ENCODE peak calls at places on chromosomes 13 and 19, in five cellular contexts. S, Q, N, T and L are unnamed samples.

GRCh38 chr13:39455534-39456175 is 147.3 kb downstream of the LHFPL6 start:
- ATAC-seq in S (no peak), Q (no peak), N (no peak), T (no peak), L (no peak)

GRCh38 chr19:5897189-5897969 is 6.2 kb downstream of the NDUFA11 start:
- ATAC-seq in S (no peak), Q (no peak), N (no peak), T (no peak), L (no peak)

GRCh38 chr19:2050349-2050990 is 574 bp downstream of the MKNK2 start:
- ATAC-seq in S (no peak), Q (peak), N (no peak), T (no peak), L (peak)

GRCh38 chr13:102872531-102872930 is 26.7 kb downstream of the ERCC5 start:
- ATAC-seq in S (no peak), Q (no peak), N (no peak), T (no peak), L (no peak)

GRCh38 chr19:15107056-15108010 is at the start of gene SYDE1:
- ATAC-seq in S (no peak), Q (peak), N (peak), T (peak), L (peak)

GRCh38 chr13:28566283-28566682 is 71.4 kb upstream of the FLT1 start:
- ATAC-seq in S (no peak), Q (no peak), N (no peak), T (no peak), L (no peak)

GRCh38 chr13:48829536-48829935 is 146.2 kb upstream of the FNDC3A start:
- ATAC-seq in S (peak), Q (no peak), N (no peak), T (no peak), L (no peak)

GRCh38 chr19:38266981-38267597 is 2.7 kb downstream of the SPINT2 start:
- ATAC-seq in S (no peak), Q (no peak), N (no peak), T (no peak), L (no peak)

GRCh38 chr13:92362717-92363116 is 863.9 kb upstream of the GPC6 start:
- ATAC-seq in S (no peak), Q (no peak), N (no peak), T (no peak), L (no peak)

GRCh38 chr13:66994498-66995365 is 235.4 kb downstream of the PCDH9 start:
- ATAC-seq in S (no peak), Q (no peak), N (peak), T (no peak), L (peak)

GRCh38 chr19:40376286-40376862 is 13.6 kb downstream of the HIPK4 start:
- ATAC-seq in S (no peak), Q (no peak), N (no peak), T (no peak), L (no peak)

GRCh38 chr13:40053401-40053800 is 397.9 kb downstream of the COG6 start:
- ATAC-seq in S (no peak), Q (no peak), N (no peak), T (no peak), L (no peak)

GRCh38 chr19:10568444-10568825 is 344 bp downstream of the CDKN2D start:
- ATAC-seq in S (peak), Q (no peak), N (peak), T (peak), L (no peak)

GRCh38 chr19:39179754-39180153 is 17.0 kb upstream of the NCCRP1 start:
- ATAC-seq in S (no peak), Q (no peak), N (peak), T (no peak), L (no peak)

GRCh38 chr13:80161896-80162295 is 179.0 kb downstream of the SPRY2 start:
- ATAC-seq in S (no peak), Q (no peak), N (no peak), T (no peak), L (no peak)

GRCh38 chr19:39623946-39624345 is 21.6 kb downstream of the LGALS13 start:
- ATAC-seq in S (no peak), Q (no peak), N (no peak), T (no peak), L (no peak)

GRCh38 chr13:113084094-113084942 is 21.3 kb upstream of the F7 start:
- ATAC-seq in S (no peak), Q (no peak), N (no peak), T (no peak), L (no peak)

GRCh38 chr19:57152921-57153320 is 7.9 kb upstream of the ZIM3 start:
- ATAC-seq in S (no peak), Q (no peak), N (no peak), T (no peak), L (no peak)

GRCh38 chr19:13962738-13963602 is 10.7 kb downstream of the DCAF15 start:
- ATAC-seq in S (no peak), Q (peak), N (no peak), T (no peak), L (peak)

GRCh38 chr13:21949818-21950429 is 279.1 kb downstream of the FGF9 start:
- ATAC-seq in S (no peak), Q (no peak), N (no peak), T (no peak), L (no peak)

GRCh38 chr19:34310494-34310981 is 54.5 kb upstream of the GPI start:
- ATAC-seq in S (no peak), Q (no peak), N (peak), T (no peak), L (no peak)

GRCh38 chr13:100526299-100527030 is 62.1 kb downstream of the GGACT start:
- ATAC-seq in S (no peak), Q (no peak), N (no peak), T (no peak), L (no peak)

GRCh38 chr13:34124912-34125311 is 307.0 kb downstream of the RFC3 start:
- ATAC-seq in S (no peak), Q (no peak), N (no peak), T (no peak), L (no peak)

GRCh38 chr19:14150770-14151661 is 14.6 kb upstream of the ASF1B start:
- ATAC-seq in S (no peak), Q (no peak), N (no peak), T (no peak), L (no peak)

GRCh38 chr19:34403784-34404108 is 453 bp upstream of the PDCD2L start:
- ATAC-seq in S (peak), Q (no peak), N (peak), T (no peak), L (no peak)

GRCh38 chr19:18723871-18724377 is 40.4 kb downstream of the CRTC1 start:
- ATAC-seq in S (no peak), Q (no peak), N (no peak), T (no peak), L (no peak)

GRCh38 chr19:2042485-2043268 is 8.4 kb downstream of the MKNK2 start:
- ATAC-seq in S (no peak), Q (no peak), N (no peak), T (no peak), L (no peak)

GRCh38 chr19:41734585-41734984 is 20.7 kb upstream of the CEACAM6 start:
- ATAC-seq in S (no peak), Q (no peak), N (no peak), T (no peak), L (no peak)

GRCh38 chr13:74230984-74231443 is 96.8 kb upstream of the KLF12 start:
- ATAC-seq in S (peak), Q (no peak), N (no peak), T (peak), L (no peak)

GRCh38 chr13:89402211-89402610 is 1731.0 kb downstream of the SLITRK5 start:
- ATAC-seq in S (no peak), Q (no peak), N (no peak), T (no peak), L (no peak)

GRCh38 chr19:33339750-33340029 is 33.8 kb upstream of the CEBPG start:
- ATAC-seq in S (no peak), Q (no peak), N (no peak), T (no peak), L (no peak)

GRCh38 chr13:84843368-84843767 is 955.9 kb downstream of the SLITRK6 start:
- ATAC-seq in S (no peak), Q (no peak), N (no peak), T (no peak), L (no peak)

GRCh38 chr19:46925548-46925950 is 64.8 kb downstream of the ARHGAP35 start:
- ATAC-seq in S (no peak), Q (peak), N (no peak), T (no peak), L (no peak)

GRCh38 chr19:1363599-1363998 is 20.1 kb upstream of the NDUFS7 start:
- ATAC-seq in S (peak), Q (no peak), N (no peak), T (peak), L (no peak)

GRCh38 chr13:20714563-20715339 is 11.3 kb downstream of the IL17D start:
- ATAC-seq in S (no peak), Q (peak), N (no peak), T (no peak), L (peak)

GRCh38 chr13:101945435-101945834 is 456.4 kb downstream of the FGF14 start:
- ATAC-seq in S (no peak), Q (no peak), N (no peak), T (no peak), L (no peak)

DNA sequence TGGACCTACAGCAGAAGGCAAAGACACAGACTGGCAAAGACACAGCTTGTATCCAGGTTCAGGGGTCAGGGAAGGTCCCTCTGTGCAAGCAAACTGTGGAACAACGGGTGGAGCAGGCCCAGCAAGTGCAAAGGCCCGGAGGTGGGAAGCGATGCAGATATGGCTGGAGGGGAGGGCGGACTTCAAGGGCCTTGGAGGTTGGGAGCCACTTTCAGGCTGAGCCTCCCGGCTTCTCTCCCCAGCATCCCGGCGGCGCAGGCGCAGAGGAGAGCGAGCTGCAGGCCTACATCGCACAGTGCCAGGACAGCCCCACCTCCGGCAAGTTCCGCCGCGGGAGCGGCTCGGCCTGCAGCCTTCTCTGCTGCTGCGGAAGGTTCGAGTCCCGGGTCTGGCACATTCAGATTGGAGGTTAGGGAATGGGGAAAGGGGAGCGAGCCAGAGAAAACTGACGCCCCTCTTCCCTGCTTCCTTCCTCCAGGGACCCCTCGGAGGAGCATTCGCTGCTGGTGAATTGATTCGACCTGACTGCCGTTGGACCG is 2.2 kb upstream of the PNPLA6 start:
- ATAC-seq in S (no peak), Q (peak), N (no peak), T (no peak), L (peak)
- H3K4me3 ChIP-seq in S (peak), Q (peak), N (peak), T (peak), L (peak)

GRCh38 chr19:45262570-45262969 is 11.5 kb downstream of the MARK4 start:
- ATAC-seq in S (no peak), Q (no peak), N (no peak), T (no peak), L (no peak)

GRCh38 chr19:45256836-45257235 is 5.8 kb downstream of the MARK4 start:
- ATAC-seq in S (no peak), Q (no peak), N (no peak), T (no peak), L (no peak)

GRCh38 chr19:45263013-45263412 is 11.9 kb downstream of the MARK4 start:
- ATAC-seq in S (no peak), Q (no peak), N (no peak), T (no peak), L (no peak)

GRCh38 chr19:45255611-45256157 is 4.6 kb downstream of the MARK4 start:
- ATAC-seq in S (no peak), Q (no peak), N (no peak), T (no peak), L (no peak)

DNA sequence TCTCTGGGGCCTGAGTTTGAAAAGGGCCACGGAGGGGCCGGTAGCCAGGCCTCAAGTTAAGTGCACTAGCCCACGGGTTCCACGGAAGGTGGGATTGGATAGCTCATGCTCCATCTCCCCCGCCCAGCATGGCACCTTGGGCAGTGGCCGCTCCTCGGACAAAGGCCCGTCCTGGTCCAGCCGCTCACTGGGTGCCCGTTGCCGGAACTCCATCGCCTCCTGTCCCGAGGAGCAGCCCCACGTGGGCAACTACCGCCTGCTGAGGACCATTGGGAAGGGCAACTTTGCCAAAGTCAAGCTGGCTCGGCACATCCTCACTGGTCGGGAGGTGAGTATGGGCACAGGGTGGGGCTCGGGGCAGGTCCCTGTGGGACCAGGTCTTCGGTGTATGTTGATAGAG is 7.8 kb downstream of the MARK4 start:
- ATAC-seq in S (no peak), Q (no peak), N (no peak), T (no peak), L (no peak)
- H3K4me3 ChIP-seq in S (no peak), Q (no peak), N (no peak), T (no peak), L (no peak)

GRCh38 chr13:32409561-32410440 is 18.1 kb downstream of the N4BP2L1 start:
- ATAC-seq in S (no peak), Q (peak), N (no peak), T (no peak), L (peak)
- H3K4me3 ChIP-seq in S (no peak), Q (no peak), N (no peak), T (no peak), L (no peak)

GRCh38 chr19:45403781-45404556 is 900 bp downstream of the PPP1R13L start:
- ATAC-seq in S (no peak), Q (no peak), N (peak), T (peak), L (no peak)

GRCh38 chr19:45401815-45402468 is 2.9 kb downstream of the PPP1R13L start:
- ATAC-seq in S (no peak), Q (no peak), N (no peak), T (no peak), L (no peak)

GRCh38 chr19:45403272-45403671 is 1.6 kb downstream of the PPP1R13L start:
- ATAC-seq in S (no peak), Q (no peak), N (no peak), T (no peak), L (no peak)

GRCh38 chr19:45404557-45405434 is at the start of gene PPP1R13L:
- ATAC-seq in S (peak), Q (peak), N (peak), T (peak), L (peak)

DNA sequence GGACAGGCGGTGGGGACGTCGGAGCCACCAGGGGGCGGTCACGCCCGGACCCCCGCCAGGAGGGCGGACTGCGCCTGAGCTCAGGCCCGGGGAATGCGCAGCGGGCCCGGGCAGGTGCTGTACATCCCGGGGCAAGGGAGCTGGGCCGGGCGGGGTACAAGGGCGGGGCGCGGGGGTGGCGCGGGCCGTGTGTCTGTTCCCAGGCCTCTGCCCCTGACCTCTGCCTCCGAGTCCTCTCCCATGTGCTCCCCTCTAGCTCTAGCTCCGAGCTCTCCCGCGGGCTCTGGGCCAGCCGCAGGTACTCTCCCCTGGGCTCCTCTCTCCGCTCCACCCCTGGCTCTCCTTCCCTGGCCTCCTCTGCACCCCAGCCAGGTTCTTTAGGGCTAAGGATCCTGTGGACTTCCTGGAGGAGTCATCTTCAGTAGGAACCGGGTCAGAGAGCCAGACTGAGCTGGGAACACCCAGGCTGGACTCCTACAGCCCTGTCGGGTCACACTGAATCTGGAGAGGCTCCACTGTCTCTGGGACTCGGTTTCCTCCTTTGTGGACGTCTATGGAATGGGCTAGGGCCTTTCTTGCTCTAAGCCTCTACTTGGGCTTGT is 2.3 kb downstream of the PPP1R13L start:
- ATAC-seq in S (no peak), Q (no peak), N (peak), T (no peak), L (no peak)
- H3K4me3 ChIP-seq in S (no peak), Q (peak), N (peak), T (no peak), L (no peak)